ENCODE peak calls at places on chromosomes 16 and 17, in nine cellular contexts. S, Y, X, A, N, Z, L, V and E are unnamed samples.

GRCh38 chr16:75477680-75478473 is 13.4 kb upstream of the TMEM170A start:
- DNase-seq in S (no peak), Y (no peak), X (no peak), A (no peak), N (peak), Z (no peak), L (no peak), V (no peak), E (no peak)

GRCh38 chr17:73947281-73947975 is 256.1 kb upstream of the RPL38 start:
- DNase-seq in S (no peak), Y (no peak), X (no peak), A (no peak), N (no peak), Z (no peak), L (no peak), V (no peak), E (no peak)

GRCh38 chr16:74448990-74449389 is 27.7 kb upstream of the CLEC18B start:
- DNase-seq in S (no peak), Y (no peak), X (peak), A (no peak), N (no peak), Z (no peak), L (peak), V (no peak), E (peak)

GRCh38 chr16:51875834-51876725 is 670.9 kb downstream of the TOX3 start:
- DNase-seq in S (no peak), Y (no peak), X (no peak), A (no peak), N (no peak), Z (no peak), L (no peak), V (no peak), E (no peak)

GRCh38 chr17:19386974-19387920 is at the start of gene MFAP4:
- DNase-seq in S (no peak), Y (no peak), X (no peak), A (no peak), N (peak), Z (peak), L (peak), V (no peak), E (no peak)

GRCh38 chr17:38869647-38870258 is at the start of gene LASP1:
- DNase-seq in S (peak), Y (peak), X (peak), A (peak), N (peak), Z (peak), L (peak), V (peak), E (peak)

GRCh38 chr16:56491657-56492261 is 28.1 kb downstream of the BBS2 start:
- DNase-seq in S (no peak), Y (no peak), X (no peak), A (no peak), N (no peak), Z (no peak), L (no peak), V (no peak), E (no peak)

GRCh38 chr16:47506800-47507199 is 45.7 kb downstream of the PHKB start:
- DNase-seq in S (no peak), Y (no peak), X (no peak), A (no peak), N (no peak), Z (no peak), L (no peak), V (no peak), E (no peak)

GRCh38 chr17:34639706-34640425 is 60.5 kb downstream of the TMEM132E start:
- DNase-seq in S (no peak), Y (no peak), X (no peak), A (no peak), N (peak), Z (no peak), L (no peak), V (no peak), E (no peak)

GRCh38 chr17:83014297-83014696 is 65.1 kb upstream of the METRNL start:
- DNase-seq in S (no peak), Y (no peak), X (no peak), A (no peak), N (no peak), Z (no peak), L (no peak), V (no peak), E (no peak)

GRCh38 chr17:41982026-41982989 is 15.7 kb downstream of the CNP start:
- DNase-seq in S (no peak), Y (no peak), X (no peak), A (no peak), N (no peak), Z (no peak), L (no peak), V (no peak), E (no peak)

GRCh38 chr16:10557750-10558149 is 22.6 kb downstream of the EMP2 start:
- DNase-seq in S (no peak), Y (no peak), X (no peak), A (no peak), N (no peak), Z (no peak), L (no peak), V (no peak), E (no peak)

GRCh38 chr16:30948087-30948955 is 547 bp upstream of the ORAI3 start:
- DNase-seq in S (no peak), Y (no peak), X (no peak), A (no peak), N (no peak), Z (peak), L (peak), V (no peak), E (peak)

GRCh38 chr17:49980703-49981197 is 11.8 kb downstream of the DLX4 start:
- DNase-seq in S (no peak), Y (no peak), X (no peak), A (no peak), N (no peak), Z (no peak), L (no peak), V (no peak), E (no peak)

GRCh38 chr17:78988152-78988551 is 8.4 kb upstream of the LGALS3BP start:
- DNase-seq in S (no peak), Y (no peak), X (no peak), A (no peak), N (no peak), Z (no peak), L (no peak), V (no peak), E (no peak)

GRCh38 chr17:82303944-82304808 is 13.2 kb downstream of the CD7 start:
- DNase-seq in S (no peak), Y (no peak), X (no peak), A (no peak), N (no peak), Z (no peak), L (no peak), V (no peak), E (no peak)

GRCh38 chr17:72514888-72515287 is 394.1 kb downstream of the SOX9 start:
- DNase-seq in S (no peak), Y (no peak), X (no peak), A (no peak), N (peak), Z (no peak), L (no peak), V (no peak), E (no peak)

GRCh38 chr16:10180771-10181163 is 1.5 kb downstream of the GRIN2A start:
- DNase-seq in S (no peak), Y (no peak), X (no peak), A (no peak), N (no peak), Z (no peak), L (no peak), V (no peak), E (no peak)

GRCh38 chr17:31721291-31722025 is 137.6 kb downstream of the COPRS start:
- DNase-seq in S (no peak), Y (no peak), X (no peak), A (no peak), N (no peak), Z (no peak), L (no peak), V (no peak), E (no peak)

GRCh38 chr17:57332501-57332900 is 76.2 kb downstream of the MSI2 start:
- DNase-seq in S (no peak), Y (no peak), X (no peak), A (no peak), N (no peak), Z (no peak), L (no peak), V (no peak), E (no peak)

GRCh38 chr17:27494192-27495091 is 38.2 kb downstream of the KSR1 start:
- DNase-seq in S (no peak), Y (no peak), X (peak), A (no peak), N (peak), Z (no peak), L (no peak), V (no peak), E (peak)

GRCh38 chr17:17053446-17054379 is 11.5 kb downstream of the MPRIP start:
- DNase-seq in S (no peak), Y (no peak), X (no peak), A (no peak), N (no peak), Z (no peak), L (no peak), V (no peak), E (peak)

GRCh38 chr16:3496386-3496785 is 1.1 kb upstream of the C16orf90 start:
- DNase-seq in S (no peak), Y (no peak), X (no peak), A (no peak), N (no peak), Z (no peak), L (no peak), V (no peak), E (no peak)

GRCh38 chr17:63675607-63676539 is 24.1 kb downstream of the LIMD2 start:
- DNase-seq in S (no peak), Y (no peak), X (peak), A (no peak), N (no peak), Z (no peak), L (peak), V (no peak), E (peak)

GRCh38 chr17:32483451-32484019 is 3.3 kb upstream of the CDK5R1 start:
- DNase-seq in S (peak), Y (peak), X (no peak), A (no peak), N (peak), Z (no peak), L (peak), V (no peak), E (no peak)

GRCh38 chr17:32794533-32795246 is 82.2 kb downstream of the MYO1D start:
- DNase-seq in S (no peak), Y (no peak), X (no peak), A (no peak), N (no peak), Z (no peak), L (no peak), V (no peak), E (peak)

GRCh38 chr16:64305663-64306062 is 816.2 kb downstream of the CDH11 start:
- DNase-seq in S (no peak), Y (no peak), X (no peak), A (no peak), N (no peak), Z (no peak), L (no peak), V (no peak), E (no peak)